ENCODE peak calls at places on chromosomes 12 and 14, in five cellular contexts. E is NAMALWA, A is neuronal stem cell, Q is aorta, P is neural progenitor cell. K is an unnamed sample.

GRCh38 chr14:68607081-68607851 is 185.6 kb downstream of the ZFP36L1 start:
- DNase-seq in E (no peak), A (no peak), Q (peak; percentile 75), P (peak; percentile 41), K (no peak)

GRCh38 chr12:51817027-51817953 is 31.2 kb downstream of the FIGNL2 start:
- DNase-seq in E (no peak), A (no peak), Q (no peak), P (no peak), K (no peak)

GRCh38 chr12:127355061-127355820 is 911.7 kb upstream of the TMEM132C start:
- DNase-seq in E (peak; percentile 2), A (no peak), Q (no peak), P (peak; percentile 38), K (peak; percentile 57)

GRCh38 chr14:69086537-69086936 is 66.4 kb downstream of the DCAF5 start:
- DNase-seq in E (no peak), A (no peak), Q (no peak), P (no peak), K (no peak)

GRCh38 chr12:131315601-131316000 is 361.9 kb downstream of the ADGRD1 start:
- DNase-seq in E (no peak), A (no peak), Q (no peak), P (no peak), K (no peak)

GRCh38 chr12:7068240-7068993 is 7.9 kb downstream of the C1S start:
- DNase-seq in E (no peak), A (no peak), Q (no peak), P (no peak), K (peak; percentile 36)

GRCh38 chr14:57749267-57749666 is 116.6 kb downstream of the SLC35F4 start:
- DNase-seq in E (no peak), A (no peak), Q (no peak), P (no peak), K (peak; percentile 51)

GRCh38 chr14:99701260-99701659 is 17.2 kb downstream of the CYP46A1 start:
- DNase-seq in E (no peak), A (no peak), Q (no peak), P (no peak), K (peak; percentile 4)

GRCh38 chr12:57341275-57341990 is 89.4 kb downstream of the R3HDM2 start:
- DNase-seq in E (no peak), A (no peak), Q (no peak), P (no peak), K (no peak)

GRCh38 chr14:93880025-93880820 is 46.9 kb upstream of the FAM181A start:
- DNase-seq in E (no peak), A (no peak), Q (peak; percentile 66), P (no peak), K (no peak)

GRCh38 chr12:15496738-15497137 is 174.4 kb downstream of the PTPRO start:
- DNase-seq in E (no peak), A (no peak), Q (no peak), P (no peak), K (no peak)

GRCh38 chr12:47216150-47216677 is 136.5 kb upstream of the AMIGO2 start:
- DNase-seq in E (peak; percentile 77), A (no peak), Q (peak; percentile 77), P (no peak), K (no peak)

GRCh38 chr12:66297923-66298322 is 4.4 kb upstream of the HELB start:
- DNase-seq in E (no peak), A (no peak), Q (no peak), P (no peak), K (no peak)

GRCh38 chr14:58749066-58749669 is 111.4 kb downstream of the DACT1 start:
- DNase-seq in E (peak; percentile 2), A (no peak), Q (peak; percentile 69), P (no peak), K (peak; percentile 53)

GRCh38 chr14:89428556-89429196 is 11.6 kb upstream of the FOXN3 start:
- DNase-seq in E (no peak), A (no peak), Q (peak; percentile 64), P (peak; percentile 26), K (peak; percentile 85)

GRCh38 chr12:93243689-93244513 is 133.8 kb upstream of the NUDT4 start:
- DNase-seq in E (peak; percentile 13), A (no peak), Q (no peak), P (no peak), K (peak; percentile 79)

GRCh38 chr14:55297611-55298323 is 26.5 kb downstream of the FBXO34 start:
- DNase-seq in E (no peak), A (no peak), Q (no peak), P (no peak), K (peak; percentile 67)

GRCh38 chr12:91094036-91094660 is 17.1 kb downstream of the LUM start:
- DNase-seq in E (no peak), A (no peak), Q (no peak), P (no peak), K (peak; percentile 43)

GRCh38 chr12:53733051-53733812 is 6.0 kb upstream of the CALCOCO1 start:
- DNase-seq in E (no peak), A (no peak), Q (no peak), P (no peak), K (no peak)

GRCh38 chr14:52711666-52712065 is 4.7 kb downstream of the PSMC6 start:
- DNase-seq in E (no peak), A (no peak), Q (no peak), P (no peak), K (no peak)

GRCh38 chr14:35365130-35366047 is 39.2 kb downstream of the NFKBIA start:
- DNase-seq in E (no peak), A (no peak), Q (peak; percentile 94), P (no peak), K (no peak)

K was measured in foreskin keratinocyte.